ENCODE peak calls at places on chromosomes 5 and 9, in six cellular contexts. One of them, this sample, is unnamed.

GRCh38 chr5:66877843-66878242 is 281.6 kb downstream of the MAST4 start:
- DNase-seq in HCT116: no peak
- DNase-seq in K562: no peak
- DNase-seq in GM12878: no peak
- DNase-seq in H1: no peak
- DNase-seq in HepG2: no peak
- DNase-seq in this sample: peak; percentile 68

GRCh38 chr9:78982849-78983248 is 588.9 kb upstream of the TLE4 start:
- DNase-seq in H1: no peak
- DNase-seq in HCT116: peak; percentile 18
- DNase-seq in K562: no peak
- DNase-seq in GM12878: no peak
- DNase-seq in HepG2: no peak
- DNase-seq in this sample: no peak

GRCh38 chr5:61234019-61234418 is 71.8 kb upstream of the SMIM15 start:
- DNase-seq in GM12878: no peak
- DNase-seq in K562: no peak
- DNase-seq in HCT116: no peak
- DNase-seq in HepG2: no peak
- DNase-seq in H1: no peak
- DNase-seq in this sample: no peak

GRCh38 chr9:4062966-4063365 is 236.9 kb downstream of the GLIS3 start:
- DNase-seq in HCT116: no peak
- DNase-seq in H1: no peak
- DNase-seq in HepG2: no peak
- DNase-seq in GM12878: no peak
- DNase-seq in K562: no peak
- DNase-seq in this sample: no peak

GRCh38 chr5:81393783-81394718 is at the start of gene ACOT12:
- DNase-seq in GM12878: no peak
- DNase-seq in HepG2: no peak
- DNase-seq in K562: no peak
- DNase-seq in H1: no peak
- DNase-seq in HCT116: no peak
- DNase-seq in this sample: no peak

GRCh38 chr9:99030082-99030481 is 74.8 kb upstream of the TGFBR1 start:
- DNase-seq in HCT116: no peak
- DNase-seq in GM12878: no peak
- DNase-seq in H1: no peak
- DNase-seq in HepG2: no peak
- DNase-seq in K562: no peak
- DNase-seq in this sample: no peak

GRCh38 chr5:98314262-98314661 is 459.2 kb upstream of the RGMB start:
- DNase-seq in K562: no peak
- DNase-seq in H1: no peak
- DNase-seq in HepG2: no peak
- DNase-seq in GM12878: no peak
- DNase-seq in HCT116: no peak
- DNase-seq in this sample: peak; percentile 68

GRCh38 chr5:164360589-164360988 is 855.2 kb downstream of the MAT2B start:
- DNase-seq in GM12878: no peak
- DNase-seq in HepG2: no peak
- DNase-seq in H1: no peak
- DNase-seq in K562: peak; percentile 75
- DNase-seq in HCT116: no peak
- DNase-seq in this sample: no peak

GRCh38 chr5:43008369-43009158 is 31.6 kb downstream of the ANXA2R start:
- DNase-seq in HCT116: peak; percentile 80
- DNase-seq in K562: peak; percentile 98
- DNase-seq in H1: no peak
- DNase-seq in GM12878: no peak
- DNase-seq in HepG2: peak; percentile 89
- DNase-seq in this sample: peak; percentile 96

GRCh38 chr5:157681048-157681447 is 9.7 kb downstream of the C5orf52 start:
- DNase-seq in K562: no peak
- DNase-seq in HCT116: no peak
- DNase-seq in GM12878: no peak
- DNase-seq in H1: no peak
- DNase-seq in HepG2: no peak
- DNase-seq in this sample: no peak

GRCh38 chr5:178996156-178996555 is 1.0 kb upstream of the GRM6 start:
- DNase-seq in K562: no peak
- DNase-seq in H1: no peak
- DNase-seq in HepG2: no peak
- DNase-seq in HCT116: no peak
- DNase-seq in GM12878: no peak
- DNase-seq in this sample: no peak

GRCh38 chr5:31936699-31937098 is 237.4 kb downstream of the GOLPH3 start:
- DNase-seq in GM12878: no peak
- DNase-seq in HCT116: no peak
- DNase-seq in HepG2: no peak
- DNase-seq in H1: no peak
- DNase-seq in K562: no peak
- DNase-seq in this sample: no peak

GRCh38 chr5:435961-436640 is 6.9 kb upstream of the EXOC3 start:
- DNase-seq in HCT116: no peak
- DNase-seq in K562: no peak
- DNase-seq in HepG2: peak; percentile 25
- DNase-seq in GM12878: no peak
- DNase-seq in H1: no peak
- DNase-seq in this sample: peak; percentile 21

GRCh38 chr5:123875444-123876264 is 363.7 kb downstream of the CSNK1G3 start:
- DNase-seq in HepG2: peak; percentile 52
- DNase-seq in H1: no peak
- DNase-seq in K562: no peak
- DNase-seq in GM12878: no peak
- DNase-seq in HCT116: no peak
- DNase-seq in this sample: no peak

GRCh38 chr5:16626696-16627264 is 10.0 kb upstream of the RETREG1 start:
- DNase-seq in K562: no peak
- DNase-seq in HCT116: no peak
- DNase-seq in H1: no peak
- DNase-seq in HepG2: no peak
- DNase-seq in GM12878: peak; percentile 4
- DNase-seq in this sample: no peak

GRCh38 chr5:173923236-173924104 is 35.3 kb downstream of the CPEB4 start:
- DNase-seq in HCT116: no peak
- DNase-seq in K562: no peak
- DNase-seq in H1: no peak
- DNase-seq in HepG2: no peak
- DNase-seq in GM12878: no peak
- DNase-seq in this sample: peak; percentile 65

GRCh38 chr9:36101916-36102741 is 34.4 kb upstream of the GLIPR2 start:
- DNase-seq in H1: peak; percentile 27
- DNase-seq in HepG2: peak; percentile 57
- DNase-seq in K562: peak; percentile 19
- DNase-seq in HCT116: peak; percentile 66
- DNase-seq in GM12878: no peak
- DNase-seq in this sample: peak; percentile 88

GRCh38 chr5:7902201-7902600 is 33.3 kb downstream of the MTRR start:
- DNase-seq in GM12878: no peak
- DNase-seq in HepG2: no peak
- DNase-seq in HCT116: no peak
- DNase-seq in H1: no peak
- DNase-seq in K562: no peak
- DNase-seq in this sample: no peak

GRCh38 chr9:86507119-86507731 is 153.0 kb upstream of the TUT7 start:
- DNase-seq in HCT116: no peak
- DNase-seq in H1: no peak
- DNase-seq in GM12878: no peak
- DNase-seq in K562: no peak
- DNase-seq in HepG2: no peak
- DNase-seq in this sample: no peak
- TF ChIP-seq EZH2 in HCT116: no peak
- TF ChIP-seq EZH2 in H1: no peak
- TF ChIP-seq EZH2 in GM12878: no peak
- TF ChIP-seq EZH2 in K562: no peak
- TF ChIP-seq EZH2 in HepG2: no peak
- TF ChIP-seq EZH2 in this sample: no peak

GRCh38 chr5:72954389-72954788 is 1.5 kb upstream of the FCHO2 start:
- DNase-seq in GM12878: no peak
- DNase-seq in K562: peak; percentile 52
- DNase-seq in HCT116: no peak
- DNase-seq in H1: no peak
- DNase-seq in HepG2: no peak
- DNase-seq in this sample: no peak
- H3K4me3 ChIP-seq in GM12878: no peak overlapping the region
- H3K4me3 ChIP-seq in K562: peak overlapping the region; percentile 77
- H3K4me3 ChIP-seq in HCT116: no peak overlapping the region
- H3K4me3 ChIP-seq in H1: no peak overlapping the region
- H3K4me3 ChIP-seq in HepG2: no peak overlapping the region
- H3K4me3 ChIP-seq in this sample: peak overlapping the region; percentile 61

DNA sequence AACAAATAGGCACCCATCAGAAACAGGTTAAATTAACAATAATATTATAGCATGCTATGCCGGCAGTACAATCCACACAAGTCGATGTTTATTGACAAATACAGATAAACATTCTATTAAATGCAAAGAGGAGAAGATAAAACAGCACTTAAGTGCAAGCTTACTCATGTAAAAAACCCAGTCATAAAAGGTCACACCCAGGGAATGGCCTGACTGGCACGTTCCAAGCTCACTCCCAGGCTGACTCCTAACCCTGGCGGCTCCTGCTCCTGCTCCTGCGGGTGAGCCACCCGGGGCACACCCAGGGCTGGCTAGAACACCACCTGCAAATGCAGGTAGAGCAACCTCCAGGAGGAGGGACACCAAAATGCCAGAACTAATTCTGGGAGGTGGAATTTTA is 66.9 kb downstream of the SEMA4D start:
- DNase-seq in H1: no peak
- DNase-seq in HCT116: no peak
- DNase-seq in GM12878: no peak
- DNase-seq in HepG2: no peak
- DNase-seq in K562: no peak
- DNase-seq in this sample: no peak
- TF ChIP-seq MAX in H1: no peak
- TF ChIP-seq MAX in HCT116: peak; percentile 32
- TF ChIP-seq MAX in GM12878: no peak
- TF ChIP-seq MAX in HepG2: no peak
- TF ChIP-seq MAX in K562: no peak
- TF ChIP-seq MAX in this sample: no peak

DNA sequence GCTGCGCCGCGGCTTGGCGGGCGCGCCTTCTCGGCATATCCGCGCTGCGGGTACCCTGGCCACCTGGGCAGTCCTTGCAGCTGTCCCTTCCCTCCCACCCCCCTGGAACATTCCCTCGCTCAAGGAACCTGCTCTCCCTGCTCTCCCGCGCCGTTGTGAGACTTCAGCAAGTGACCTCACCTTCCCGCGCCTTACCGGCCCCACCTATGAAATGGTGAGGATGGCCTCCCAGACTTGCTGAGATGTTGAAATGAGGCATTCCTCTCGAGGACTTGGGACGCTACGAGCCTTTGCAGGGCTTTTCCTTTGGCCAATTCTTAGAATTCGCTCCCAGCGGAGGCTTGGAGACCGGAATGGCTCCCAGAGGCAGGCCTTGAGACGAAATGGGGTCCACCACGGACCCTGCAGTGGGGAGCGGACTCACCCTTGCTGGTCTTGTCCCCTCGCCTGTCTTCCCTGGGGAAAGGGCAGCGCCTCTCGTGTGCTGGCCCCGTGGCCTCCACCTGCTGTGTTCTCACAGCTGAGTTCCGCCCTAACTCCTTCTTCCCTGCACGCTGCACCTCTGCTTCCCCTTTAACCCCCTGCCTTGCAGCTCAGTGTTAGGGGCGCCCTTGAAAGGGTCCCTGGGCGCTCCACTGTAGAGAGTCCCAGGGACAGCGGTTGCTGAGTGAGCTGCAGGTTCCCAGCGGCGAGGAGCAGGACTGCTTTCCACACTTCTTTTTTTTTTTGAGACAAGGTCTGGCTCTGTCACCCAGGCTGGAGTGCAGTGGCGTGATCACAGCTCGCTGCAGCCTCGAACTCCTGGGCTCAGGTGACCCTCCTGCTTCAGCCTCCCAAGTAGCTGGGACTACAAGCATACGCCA is 907 bp downstream of the HMCN2 start:
- DNase-seq in GM12878: no peak
- DNase-seq in HCT116: no peak
- DNase-seq in K562: no peak
- DNase-seq in H1: no peak
- DNase-seq in HepG2: no peak
- DNase-seq in this sample: no peak
- TF ChIP-seq EZH2 in GM12878: no peak
- TF ChIP-seq EZH2 in HCT116: no peak
- TF ChIP-seq EZH2 in K562: no peak
- TF ChIP-seq EZH2 in H1: no peak
- TF ChIP-seq EZH2 in HepG2: no peak
- TF ChIP-seq EZH2 in this sample: peak; percentile 4

GRCh38 chr5:129461816-129462396 is 1.8 kb downstream of the ADAMTS19 start:
- DNase-seq in HepG2: no peak
- DNase-seq in K562: no peak
- DNase-seq in GM12878: no peak
- DNase-seq in HCT116: no peak
- DNase-seq in H1: no peak
- DNase-seq in this sample: no peak
- H3K4me3 ChIP-seq in HepG2: no peak overlapping the region
- H3K4me3 ChIP-seq in K562: no peak overlapping the region
- H3K4me3 ChIP-seq in GM12878: no peak overlapping the region
- H3K4me3 ChIP-seq in HCT116: no peak overlapping the region
- H3K4me3 ChIP-seq in H1: peak overlapping the region; percentile 88
- H3K4me3 ChIP-seq in this sample: no peak overlapping the region

GRCh38 chr5:68057186-68057585 is 158.4 kb upstream of the PIK3R1 start:
- DNase-seq in HepG2: no peak
- DNase-seq in HCT116: no peak
- DNase-seq in GM12878: no peak
- DNase-seq in H1: no peak
- DNase-seq in K562: no peak
- DNase-seq in this sample: no peak

GRCh38 chr5:68054625-68055024 is 160.9 kb upstream of the PIK3R1 start:
- DNase-seq in HCT116: no peak
- DNase-seq in HepG2: no peak
- DNase-seq in H1: no peak
- DNase-seq in K562: no peak
- DNase-seq in GM12878: no peak
- DNase-seq in this sample: peak; percentile 25

GRCh38 chr5:68049053-68049713 is 166.4 kb upstream of the PIK3R1 start:
- DNase-seq in K562: no peak
- DNase-seq in GM12878: no peak
- DNase-seq in HCT116: no peak
- DNase-seq in HepG2: no peak
- DNase-seq in H1: no peak
- DNase-seq in this sample: no peak

GRCh38 chr5:68055686-68056085 is 159.9 kb upstream of the PIK3R1 start:
- DNase-seq in HCT116: no peak
- DNase-seq in GM12878: no peak
- DNase-seq in H1: no peak
- DNase-seq in K562: no peak
- DNase-seq in HepG2: no peak
- DNase-seq in this sample: no peak

DNA sequence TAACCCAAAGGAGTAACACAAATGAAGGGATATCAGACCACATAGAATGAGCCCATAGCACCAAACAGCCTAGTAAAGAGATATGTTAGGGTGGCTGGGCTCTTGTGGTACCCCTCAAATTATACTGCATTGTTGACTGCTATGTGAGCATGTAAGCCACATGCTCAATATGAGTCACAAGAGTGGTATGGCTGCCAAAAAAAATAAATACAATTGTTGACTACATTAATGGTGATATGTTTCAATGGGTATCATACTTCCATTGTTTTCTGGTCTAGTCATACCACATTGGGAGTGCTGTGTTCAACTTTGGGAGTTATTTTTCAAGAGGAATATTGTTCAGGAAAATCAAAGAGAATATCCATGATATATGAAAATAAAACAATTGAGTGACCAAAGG is 162.4 kb upstream of the PIK3R1 start:
- DNase-seq in H1: no peak
- DNase-seq in HCT116: no peak
- DNase-seq in K562: no peak
- DNase-seq in HepG2: no peak
- DNase-seq in GM12878: no peak
- DNase-seq in this sample: peak; percentile 31
- TF ChIP-seq MAX in H1: no peak
- TF ChIP-seq MAX in HCT116: no peak
- TF ChIP-seq MAX in K562: no peak
- TF ChIP-seq MAX in HepG2: no peak
- TF ChIP-seq MAX in GM12878: no peak
- TF ChIP-seq MAX in this sample: no peak

This sample was measured in endothelial cell of umbilical vein.